ENCODE peak calls at places on chromosomes 13 and 19, in four cellular contexts. One of them, this sample, is unnamed.

GRCh38 chr13:88074794-88075509 is 403.8 kb downstream of the SLITRK5 start:
- DNase-seq in naive thymus-derived CD4-positive, alpha-beta T cell: no peak
- DNase-seq in activated T-cell treated with anti-CD3 and anti-CD28 coated beads, Interleukin-2, amount 50 U/mL, for 72 hours: no peak
- DNase-seq in cardiac muscle cell: peak; percentile 3
- DNase-seq in this sample: no peak

GRCh38 chr19:1856698-1857603 is 6.4 kb downstream of the KLF16 start:
- DNase-seq in naive thymus-derived CD4-positive, alpha-beta T cell: peak; percentile 39
- DNase-seq in cardiac muscle cell: peak; percentile 85
- DNase-seq in activated T-cell treated with anti-CD3 and anti-CD28 coated beads, Interleukin-2, amount 50 U/mL, for 72 hours: peak; percentile 69
- DNase-seq in this sample: peak; percentile 79

GRCh38 chr13:49711218-49711863 is 20.1 kb upstream of the EBPL start:
- DNase-seq in cardiac muscle cell: peak; percentile 79
- DNase-seq in naive thymus-derived CD4-positive, alpha-beta T cell: no peak
- DNase-seq in activated T-cell treated with anti-CD3 and anti-CD28 coated beads, Interleukin-2, amount 50 U/mL, for 72 hours: no peak
- DNase-seq in this sample: no peak

GRCh38 chr13:109918179-109918651 is 131.8 kb upstream of the IRS2 start:
- DNase-seq in naive thymus-derived CD4-positive, alpha-beta T cell: no peak
- DNase-seq in activated T-cell treated with anti-CD3 and anti-CD28 coated beads, Interleukin-2, amount 50 U/mL, for 72 hours: no peak
- DNase-seq in cardiac muscle cell: no peak
- DNase-seq in this sample: no peak

GRCh38 chr13:61358599-61358998 is 57.0 kb downstream of the PCDH20 start:
- DNase-seq in naive thymus-derived CD4-positive, alpha-beta T cell: no peak
- DNase-seq in activated T-cell treated with anti-CD3 and anti-CD28 coated beads, Interleukin-2, amount 50 U/mL, for 72 hours: no peak
- DNase-seq in cardiac muscle cell: no peak
- DNase-seq in this sample: no peak

GRCh38 chr13:110474713-110475112 is 86.8 kb downstream of the RAB20 start:
- DNase-seq in activated T-cell treated with anti-CD3 and anti-CD28 coated beads, Interleukin-2, amount 50 U/mL, for 72 hours: no peak
- DNase-seq in naive thymus-derived CD4-positive, alpha-beta T cell: no peak
- DNase-seq in cardiac muscle cell: no peak
- DNase-seq in this sample: no peak

GRCh38 chr19:15225797-15226196 is 6.5 kb downstream of the EPHX3 start:
- DNase-seq in cardiac muscle cell: no peak
- DNase-seq in naive thymus-derived CD4-positive, alpha-beta T cell: no peak
- DNase-seq in activated T-cell treated with anti-CD3 and anti-CD28 coated beads, Interleukin-2, amount 50 U/mL, for 72 hours: no peak
- DNase-seq in this sample: no peak

GRCh38 chr13:25095862-25096453 is at the start of gene PABPC3:
- DNase-seq in activated T-cell treated with anti-CD3 and anti-CD28 coated beads, Interleukin-2, amount 50 U/mL, for 72 hours: peak; percentile 5
- DNase-seq in cardiac muscle cell: peak; percentile 33
- DNase-seq in naive thymus-derived CD4-positive, alpha-beta T cell: no peak
- DNase-seq in this sample: no peak

GRCh38 chr19:10858204-10858828 is 10.1 kb downstream of the C19orf38 start:
- DNase-seq in naive thymus-derived CD4-positive, alpha-beta T cell: no peak
- DNase-seq in activated T-cell treated with anti-CD3 and anti-CD28 coated beads, Interleukin-2, amount 50 U/mL, for 72 hours: peak; percentile 47
- DNase-seq in cardiac muscle cell: peak; percentile 46
- DNase-seq in this sample: no peak

GRCh38 chr19:51971624-51972023 is 15.0 kb downstream of the ZNF350 start:
- DNase-seq in activated T-cell treated with anti-CD3 and anti-CD28 coated beads, Interleukin-2, amount 50 U/mL, for 72 hours: peak; percentile 23
- DNase-seq in cardiac muscle cell: peak; percentile 22
- DNase-seq in naive thymus-derived CD4-positive, alpha-beta T cell: peak; percentile 38
- DNase-seq in this sample: no peak

GRCh38 chr13:65965496-65965895 is 1264.6 kb downstream of the PCDH9 start:
- DNase-seq in activated T-cell treated with anti-CD3 and anti-CD28 coated beads, Interleukin-2, amount 50 U/mL, for 72 hours: no peak
- DNase-seq in cardiac muscle cell: peak; percentile 55
- DNase-seq in naive thymus-derived CD4-positive, alpha-beta T cell: no peak
- DNase-seq in this sample: no peak

GRCh38 chr19:56167064-56167578 is 8.7 kb upstream of the GALP start:
- DNase-seq in cardiac muscle cell: peak; percentile 23
- DNase-seq in activated T-cell treated with anti-CD3 and anti-CD28 coated beads, Interleukin-2, amount 50 U/mL, for 72 hours: no peak
- DNase-seq in naive thymus-derived CD4-positive, alpha-beta T cell: no peak
- DNase-seq in this sample: no peak

GRCh38 chr19:1076951-1077350 is 10.0 kb downstream of the ARHGAP45 start:
- DNase-seq in activated T-cell treated with anti-CD3 and anti-CD28 coated beads, Interleukin-2, amount 50 U/mL, for 72 hours: peak; percentile 95
- DNase-seq in cardiac muscle cell: no peak
- DNase-seq in naive thymus-derived CD4-positive, alpha-beta T cell: peak; percentile 97
- DNase-seq in this sample: peak; percentile 94

GRCh38 chr13:98468352-98468751 is 108.6 kb downstream of the STK24 start:
- DNase-seq in naive thymus-derived CD4-positive, alpha-beta T cell: no peak
- DNase-seq in activated T-cell treated with anti-CD3 and anti-CD28 coated beads, Interleukin-2, amount 50 U/mL, for 72 hours: no peak
- DNase-seq in cardiac muscle cell: no peak
- DNase-seq in this sample: no peak

GRCh38 chr13:76856141-76856571 is 30.0 kb downstream of the KCTD12 start:
- DNase-seq in activated T-cell treated with anti-CD3 and anti-CD28 coated beads, Interleukin-2, amount 50 U/mL, for 72 hours: no peak
- DNase-seq in cardiac muscle cell: peak; percentile 78
- DNase-seq in naive thymus-derived CD4-positive, alpha-beta T cell: no peak
- DNase-seq in this sample: no peak

GRCh38 chr13:37303610-37304009 is 198.1 kb upstream of the CSNK1A1L start:
- DNase-seq in cardiac muscle cell: no peak
- DNase-seq in naive thymus-derived CD4-positive, alpha-beta T cell: no peak
- DNase-seq in activated T-cell treated with anti-CD3 and anti-CD28 coated beads, Interleukin-2, amount 50 U/mL, for 72 hours: no peak
- DNase-seq in this sample: no peak

GRCh38 chr13:109857803-109858202 is 71.4 kb upstream of the IRS2 start:
- DNase-seq in activated T-cell treated with anti-CD3 and anti-CD28 coated beads, Interleukin-2, amount 50 U/mL, for 72 hours: no peak
- DNase-seq in cardiac muscle cell: no peak
- DNase-seq in naive thymus-derived CD4-positive, alpha-beta T cell: no peak
- DNase-seq in this sample: no peak

GRCh38 chr19:56111601-56112312 is 9.3 kb downstream of the ZNF787 start:
- DNase-seq in cardiac muscle cell: no peak
- DNase-seq in naive thymus-derived CD4-positive, alpha-beta T cell: peak; percentile 63
- DNase-seq in activated T-cell treated with anti-CD3 and anti-CD28 coated beads, Interleukin-2, amount 50 U/mL, for 72 hours: peak; percentile 59
- DNase-seq in this sample: peak; percentile 84

GRCh38 chr19:42250666-42251531 is 4.0 kb downstream of the ERF start:
- DNase-seq in cardiac muscle cell: peak; percentile 53
- DNase-seq in naive thymus-derived CD4-positive, alpha-beta T cell: no peak
- DNase-seq in activated T-cell treated with anti-CD3 and anti-CD28 coated beads, Interleukin-2, amount 50 U/mL, for 72 hours: peak; percentile 52
- DNase-seq in this sample: no peak

GRCh38 chr13:110116072-110116487 is 190.9 kb downstream of the COL4A1 start:
- DNase-seq in cardiac muscle cell: peak; percentile 90
- DNase-seq in naive thymus-derived CD4-positive, alpha-beta T cell: peak; percentile 22
- DNase-seq in activated T-cell treated with anti-CD3 and anti-CD28 coated beads, Interleukin-2, amount 50 U/mL, for 72 hours: peak; percentile 55
- DNase-seq in this sample: peak; percentile 9

GRCh38 chr19:33280351-33280921 is 21.9 kb downstream of the CEBPA start:
- DNase-seq in activated T-cell treated with anti-CD3 and anti-CD28 coated beads, Interleukin-2, amount 50 U/mL, for 72 hours: peak; percentile 64
- DNase-seq in cardiac muscle cell: no peak
- DNase-seq in naive thymus-derived CD4-positive, alpha-beta T cell: no peak
- DNase-seq in this sample: no peak

GRCh38 chr19:57559008-57559403 is 657 bp downstream of the ZNF550 start:
- DNase-seq in cardiac muscle cell: peak; percentile 35
- DNase-seq in activated T-cell treated with anti-CD3 and anti-CD28 coated beads, Interleukin-2, amount 50 U/mL, for 72 hours: peak; percentile 10
- DNase-seq in naive thymus-derived CD4-positive, alpha-beta T cell: peak; percentile 19
- DNase-seq in this sample: no peak

This sample was measured in naive B cell.